ENCODE peak calls at places on chromosomes 12 and 14, in six cellular contexts. S is amniotic stem cell; R is kidney; F is posterior vena cava; J is CD8-positive, alpha-beta T cell; H is naive thymus-derived CD4-positive, alpha-beta T cell. D is an unnamed sample.

GRCh38 chr12:104930388-104931326 is 27.4 kb downstream of the SLC41A2 start:
- DNase-seq in S (no peak), R (no peak), F (no peak), J (no peak), H (no peak), D (no peak)

GRCh38 chr14:68729556-68729955 is 63.3 kb downstream of the ZFP36L1 start:
- DNase-seq in S (no peak), R (no peak), F (no peak), J (no peak), H (no peak), D (no peak)

GRCh38 chr14:102993523-102993922 is 63.8 kb downstream of the CDC42BPB start:
- DNase-seq in S (peak), R (no peak), F (no peak), J (no peak), H (no peak), D (no peak)

GRCh38 chr12:109944975-109945374 is 44.9 kb downstream of the TCHP start:
- DNase-seq in S (no peak), R (no peak), F (no peak), J (no peak), H (no peak), D (no peak)

GRCh38 chr14:75566321-75566720 is 12.1 kb upstream of the FLVCR2 start:
- DNase-seq in S (no peak), R (no peak), F (no peak), J (peak), H (peak), D (no peak)

GRCh38 chr12:1281683-1282366 is 290.8 kb downstream of the ERC1 start:
- DNase-seq in S (peak), R (no peak), F (no peak), J (no peak), H (no peak), D (no peak)

GRCh38 chr14:96739511-96739910 is 57.7 kb upstream of the VRK1 start:
- DNase-seq in S (no peak), R (no peak), F (no peak), J (no peak), H (no peak), D (no peak)

GRCh38 chr14:53953002-53953827 is 3.4 kb downstream of the BMP4 start:
- DNase-seq in S (peak), R (peak), F (peak), J (no peak), H (peak), D (peak)

GRCh38 chr14:68665792-68666195 is 127.1 kb downstream of the ZFP36L1 start:
- DNase-seq in S (no peak), R (no peak), F (no peak), J (no peak), H (no peak), D (no peak)

GRCh38 chr12:104010121-104010520 is 39.9 kb downstream of the GLT8D2 start:
- DNase-seq in S (no peak), R (no peak), F (no peak), J (no peak), H (no peak), D (no peak)

GRCh38 chr14:53608369-53608768 is 348.3 kb downstream of the BMP4 start:
- DNase-seq in S (no peak), R (no peak), F (no peak), J (no peak), H (no peak), D (no peak)

GRCh38 chr14:90405755-90406154 is 8.9 kb downstream of the CALM1 start:
- DNase-seq in S (no peak), R (no peak), F (no peak), J (no peak), H (no peak), D (no peak)

GRCh38 chr14:55271572-55272414 is 572 bp downstream of the FBXO34 start:
- DNase-seq in S (peak), R (peak), F (peak), J (peak), H (peak), D (peak)

GRCh38 chr14:99430491-99430890 is 50.2 kb downstream of the SETD3 start:
- DNase-seq in S (no peak), R (peak), F (no peak), J (no peak), H (no peak), D (peak)

GRCh38 chr14:104084251-104085002 is 1.1 kb upstream of the ASPG start:
- DNase-seq in S (no peak), R (no peak), F (peak), J (no peak), H (no peak), D (no peak)

GRCh38 chr14:50339178-50339804 is 27.2 kb downstream of the DMAC2L start:
- DNase-seq in S (no peak), R (no peak), F (no peak), J (no peak), H (no peak), D (no peak)

GRCh38 chr14:93033983-93034670 is 81.6 kb downstream of the ITPK1 start:
- DNase-seq in S (no peak), R (peak), F (no peak), J (peak), H (peak), D (peak)

GRCh38 chr14:89386214-89386886 is 30.7 kb downstream of the FOXN3 start:
- DNase-seq in S (no peak), R (no peak), F (no peak), J (no peak), H (no peak), D (no peak)

GRCh38 chr12:15486859-15487258 is 164.6 kb downstream of the PTPRO start:
- DNase-seq in S (no peak), R (no peak), F (no peak), J (no peak), H (no peak), D (no peak)

GRCh38 chr12:48000878-48001321 is 3.4 kb downstream of the COL2A1 start:
- DNase-seq in S (no peak), R (peak), F (peak), J (no peak), H (no peak), D (peak)

GRCh38 chr14:34582117-34582680 is 42.7 kb upstream of the EAPP start:
- DNase-seq in S (no peak), R (no peak), F (peak), J (no peak), H (no peak), D (peak)

GRCh38 chr14:93064411-93065271 is 51.1 kb downstream of the ITPK1 start:
- DNase-seq in S (no peak), R (peak), F (no peak), J (no peak), H (no peak), D (no peak)

GRCh38 chr14:100523536-100524025 is 63.6 kb downstream of the BEGAIN start:
- DNase-seq in S (no peak), R (peak), F (peak), J (no peak), H (no peak), D (peak)

GRCh38 chr12:50640321-50640939 is 123.5 kb upstream of the ATF1 start:
- DNase-seq in S (no peak), R (no peak), F (no peak), J (no peak), H (no peak), D (no peak)

GRCh38 chr12:91704446-91704845 is 441.2 kb downstream of the BTG1 start:
- DNase-seq in S (peak), R (no peak), F (no peak), J (no peak), H (no peak), D (no peak)

GRCh38 chr12:7588703-7589329 is 76.9 kb downstream of the APOBEC1 start:
- DNase-seq in S (peak), R (no peak), F (no peak), J (peak), H (peak), D (no peak)

GRCh38 chr12:62581288-62582064 is 114.8 kb downstream of the MON2 start:
- DNase-seq in S (peak), R (no peak), F (no peak), J (no peak), H (peak), D (no peak)

GRCh38 chr12:42698213-42698612 is 108.7 kb upstream of the PRICKLE1 start:
- DNase-seq in S (no peak), R (no peak), F (no peak), J (no peak), H (no peak), D (no peak)

GRCh38 chr14:98197933-98198332 is 1074.1 kb downstream of the BCL11B start:
- DNase-seq in S (no peak), R (no peak), F (no peak), J (no peak), H (no peak), D (no peak)

GRCh38 chr12:54716284-54716683 is 68.1 kb upstream of the DCD start:
- DNase-seq in S (no peak), R (no peak), F (no peak), J (no peak), H (no peak), D (no peak)

GRCh38 chr12:62158416-62159360 is 101.5 kb upstream of the USP15 start:
- DNase-seq in S (no peak), R (no peak), F (no peak), J (peak), H (peak), D (no peak)

GRCh38 chr12:96104566-96104965 is 69.2 kb upstream of the LTA4H start:
- DNase-seq in S (no peak), R (no peak), F (no peak), J (no peak), H (no peak), D (no peak)

GRCh38 chr14:72715215-72715909 is 178.5 kb downstream of the DPF3 start:
- DNase-seq in S (no peak), R (no peak), F (peak), J (no peak), H (no peak), D (no peak)

GRCh38 chr14:21229821-21230220 is 39.4 kb downstream of the HNRNPC start:
- DNase-seq in S (no peak), R (no peak), F (no peak), J (no peak), H (peak), D (no peak)

GRCh38 chr12:92065018-92065499 is 80.6 kb downstream of the BTG1 start:
- DNase-seq in S (no peak), R (no peak), F (no peak), J (peak), H (no peak), D (no peak)

GRCh38 chr12:82910246-82910893 is 223.7 kb downstream of the TMTC2 start:
- DNase-seq in S (no peak), R (no peak), F (no peak), J (no peak), H (no peak), D (no peak)

GRCh38 chr14:105602799-105603763 is 76.7 kb downstream of the TMEM121 start:
- DNase-seq in S (no peak), R (peak), F (no peak), J (no peak), H (no peak), D (peak)

GRCh38 chr12:2011641-2012607 is 7.7 kb upstream of the DCP1B start:
- DNase-seq in S (no peak), R (no peak), F (no peak), J (no peak), H (no peak), D (no peak)

GRCh38 chr12:46664771-46665287 is 161.0 kb downstream of the SLC38A4 start:
- DNase-seq in S (peak), R (no peak), F (no peak), J (no peak), H (no peak), D (no peak)

D was measured in spleen.